ENCODE peak calls at places on chromosomes 3 and 15, in five cellular contexts. One of them, this sample, is unnamed.

GRCh38 chr3:179801263-179801662 is 148.4 kb downstream of the USP13 start:
- DNase-seq in sigmoid colon: no peak
- DNase-seq in CD14-positive monocyte: no peak
- DNase-seq in astrocyte of the cerebellum: peak
- DNase-seq in HFFc6: peak
- DNase-seq in this sample: no peak

GRCh38 chr3:158094917-158095301 is 11.3 kb downstream of the SHOX2 start:
- DNase-seq in astrocyte of the cerebellum: no peak
- DNase-seq in HFFc6: no peak
- DNase-seq in sigmoid colon: no peak
- DNase-seq in CD14-positive monocyte: no peak
- DNase-seq in this sample: no peak

GRCh38 chr3:143170043-143170442 is 50.5 kb downstream of the CHST2 start:
- DNase-seq in CD14-positive monocyte: no peak
- DNase-seq in sigmoid colon: no peak
- DNase-seq in HFFc6: no peak
- DNase-seq in astrocyte of the cerebellum: no peak
- DNase-seq in this sample: no peak

GRCh38 chr15:53359038-53359437 is 400.4 kb downstream of the WDR72 start:
- DNase-seq in CD14-positive monocyte: no peak
- DNase-seq in HFFc6: no peak
- DNase-seq in sigmoid colon: no peak
- DNase-seq in astrocyte of the cerebellum: no peak
- DNase-seq in this sample: no peak

GRCh38 chr3:61663728-61664492 is 102.5 kb downstream of the PTPRG start:
- DNase-seq in HFFc6: peak
- DNase-seq in sigmoid colon: no peak
- DNase-seq in astrocyte of the cerebellum: peak
- DNase-seq in CD14-positive monocyte: no peak
- DNase-seq in this sample: peak

GRCh38 chr15:88454867-88455810 is 12.0 kb downstream of the MRPL46 start:
- DNase-seq in astrocyte of the cerebellum: peak
- DNase-seq in sigmoid colon: peak
- DNase-seq in CD14-positive monocyte: no peak
- DNase-seq in HFFc6: peak
- DNase-seq in this sample: peak

GRCh38 chr3:1191061-1191460 is 98.2 kb downstream of the CNTN6 start:
- DNase-seq in CD14-positive monocyte: no peak
- DNase-seq in sigmoid colon: no peak
- DNase-seq in astrocyte of the cerebellum: no peak
- DNase-seq in HFFc6: no peak
- DNase-seq in this sample: no peak

GRCh38 chr15:69939513-69940440 is 157.9 kb downstream of the TLE3 start:
- DNase-seq in CD14-positive monocyte: no peak
- DNase-seq in astrocyte of the cerebellum: no peak
- DNase-seq in HFFc6: no peak
- DNase-seq in sigmoid colon: no peak
- DNase-seq in this sample: no peak

GRCh38 chr3:106458952-106459351 is 590.1 kb upstream of the CBLB start:
- DNase-seq in astrocyte of the cerebellum: no peak
- DNase-seq in sigmoid colon: no peak
- DNase-seq in CD14-positive monocyte: no peak
- DNase-seq in HFFc6: no peak
- DNase-seq in this sample: no peak

GRCh38 chr15:68430471-68431036 is 1.4 kb downstream of the ITGA11 start:
- DNase-seq in HFFc6: no peak
- DNase-seq in astrocyte of the cerebellum: no peak
- DNase-seq in CD14-positive monocyte: peak
- DNase-seq in sigmoid colon: no peak
- DNase-seq in this sample: no peak

GRCh38 chr3:64248247-64248646 is 23.0 kb upstream of the PRICKLE2 start:
- DNase-seq in HFFc6: no peak
- DNase-seq in astrocyte of the cerebellum: no peak
- DNase-seq in CD14-positive monocyte: no peak
- DNase-seq in sigmoid colon: no peak
- DNase-seq in this sample: no peak

GRCh38 chr3:156317457-156317856 is 197.1 kb downstream of the KCNAB1 start:
- DNase-seq in sigmoid colon: no peak
- DNase-seq in astrocyte of the cerebellum: no peak
- DNase-seq in HFFc6: peak
- DNase-seq in CD14-positive monocyte: no peak
- DNase-seq in this sample: peak

GRCh38 chr3:179068779-179069530 is 2.7 kb downstream of the ZMAT3 start:
- DNase-seq in CD14-positive monocyte: no peak
- DNase-seq in HFFc6: no peak
- DNase-seq in sigmoid colon: no peak
- DNase-seq in astrocyte of the cerebellum: no peak
- DNase-seq in this sample: no peak

GRCh38 chr3:9222049-9222448 is 27.4 kb downstream of the SRGAP3 start:
- DNase-seq in HFFc6: no peak
- DNase-seq in CD14-positive monocyte: no peak
- DNase-seq in astrocyte of the cerebellum: no peak
- DNase-seq in sigmoid colon: peak
- DNase-seq in this sample: no peak

GRCh38 chr3:179658584-179658983 is 5.7 kb downstream of the USP13 start:
- DNase-seq in CD14-positive monocyte: no peak
- DNase-seq in astrocyte of the cerebellum: no peak
- DNase-seq in HFFc6: no peak
- DNase-seq in sigmoid colon: no peak
- DNase-seq in this sample: no peak

GRCh38 chr3:116939091-116939490 is 229.5 kb downstream of the TUSC7 start:
- DNase-seq in CD14-positive monocyte: no peak
- DNase-seq in sigmoid colon: no peak
- DNase-seq in astrocyte of the cerebellum: no peak
- DNase-seq in HFFc6: no peak
- DNase-seq in this sample: no peak

GRCh38 chr3:190785047-190785446 is 77.4 kb downstream of the GMNC start:
- DNase-seq in astrocyte of the cerebellum: no peak
- DNase-seq in CD14-positive monocyte: no peak
- DNase-seq in sigmoid colon: no peak
- DNase-seq in HFFc6: no peak
- DNase-seq in this sample: no peak

GRCh38 chr3:98540346-98540745 is 8.6 kb downstream of the GPR15 start:
- DNase-seq in HFFc6: no peak
- DNase-seq in sigmoid colon: no peak
- DNase-seq in CD14-positive monocyte: no peak
- DNase-seq in astrocyte of the cerebellum: no peak
- DNase-seq in this sample: no peak

GRCh38 chr3:131454501-131454900 is 48.3 kb downstream of the MRPL3 start:
- DNase-seq in HFFc6: peak
- DNase-seq in astrocyte of the cerebellum: no peak
- DNase-seq in sigmoid colon: no peak
- DNase-seq in CD14-positive monocyte: no peak
- DNase-seq in this sample: no peak

GRCh38 chr15:83209333-83209732 is 1.7 kb upstream of the HDGFL3 start:
- DNase-seq in sigmoid colon: no peak
- DNase-seq in astrocyte of the cerebellum: no peak
- DNase-seq in CD14-positive monocyte: no peak
- DNase-seq in HFFc6: no peak
- DNase-seq in this sample: no peak

GRCh38 chr15:74781673-74782595 is at the start of gene CSK:
- DNase-seq in HFFc6: peak
- DNase-seq in astrocyte of the cerebellum: no peak
- DNase-seq in sigmoid colon: peak
- DNase-seq in CD14-positive monocyte: peak
- DNase-seq in this sample: no peak
- TF ChIP-seq CTCF in HFFc6: peak
- TF ChIP-seq CTCF in astrocyte of the cerebellum: peak
- TF ChIP-seq CTCF in sigmoid colon: peak
- TF ChIP-seq CTCF in CD14-positive monocyte: peak
- TF ChIP-seq CTCF in this sample: peak

GRCh38 chr3:14780927-14781507 is 37.7 kb upstream of the FGD5 start:
- DNase-seq in astrocyte of the cerebellum: no peak
- DNase-seq in HFFc6: peak
- DNase-seq in CD14-positive monocyte: no peak
- DNase-seq in sigmoid colon: peak
- DNase-seq in this sample: no peak
- TF ChIP-seq CTCF in astrocyte of the cerebellum: peak
- TF ChIP-seq CTCF in HFFc6: peak
- TF ChIP-seq CTCF in CD14-positive monocyte: peak
- TF ChIP-seq CTCF in sigmoid colon: peak
- TF ChIP-seq CTCF in this sample: peak

GRCh38 chr15:77819841-77820728 is 187.4 kb upstream of the LINGO1 start:
- DNase-seq in HFFc6: no peak
- DNase-seq in CD14-positive monocyte: no peak
- DNase-seq in sigmoid colon: no peak
- DNase-seq in astrocyte of the cerebellum: no peak
- DNase-seq in this sample: no peak
- TF ChIP-seq CTCF in HFFc6: peak
- TF ChIP-seq CTCF in CD14-positive monocyte: no peak
- TF ChIP-seq CTCF in sigmoid colon: no peak
- TF ChIP-seq CTCF in astrocyte of the cerebellum: peak
- TF ChIP-seq CTCF in this sample: peak

DNA sequence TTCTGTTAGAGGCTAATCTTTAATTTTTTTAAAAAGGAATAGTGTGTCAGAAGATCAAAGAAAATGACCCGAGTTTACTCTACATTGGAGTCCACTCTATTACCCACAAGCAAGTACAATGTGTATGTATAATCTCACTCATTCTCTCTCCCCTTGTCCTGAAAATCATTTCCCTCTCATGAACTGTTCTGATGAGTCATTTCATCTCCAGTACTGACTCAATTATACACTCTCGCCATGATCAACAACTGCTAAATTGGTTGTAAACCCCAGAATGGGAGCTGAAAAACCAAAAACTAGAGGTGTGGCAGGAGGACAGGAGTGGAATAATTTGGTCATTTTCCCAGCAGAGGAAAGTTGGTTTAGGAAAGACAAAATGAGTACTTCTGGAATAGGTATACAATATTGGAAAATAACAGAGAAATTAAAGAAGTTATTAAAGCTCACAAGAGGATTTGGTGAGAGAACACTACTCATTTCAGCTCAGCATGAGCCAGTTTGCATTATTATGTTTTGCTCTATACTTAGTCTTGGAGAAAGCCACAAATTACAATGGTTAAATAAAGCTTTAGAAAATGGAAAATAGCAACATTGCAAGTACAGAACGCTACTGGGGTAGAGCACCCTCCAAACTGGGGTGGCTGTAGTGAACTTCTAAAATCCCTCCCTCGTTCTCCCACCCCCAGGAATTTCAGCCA is 144.3 kb upstream of the PFN2 start:
- DNase-seq in sigmoid colon: no peak
- DNase-seq in CD14-positive monocyte: no peak
- DNase-seq in astrocyte of the cerebellum: no peak
- DNase-seq in HFFc6: peak
- DNase-seq in this sample: no peak
- TF ChIP-seq CTCF in sigmoid colon: no peak
- TF ChIP-seq CTCF in CD14-positive monocyte: no peak
- TF ChIP-seq CTCF in astrocyte of the cerebellum: no peak
- TF ChIP-seq CTCF in HFFc6: no peak
- TF ChIP-seq CTCF in this sample: no peak

GRCh38 chr3:114299421-114299820 is 5.6 kb downstream of the TIGIT start:
- DNase-seq in CD14-positive monocyte: no peak
- DNase-seq in astrocyte of the cerebellum: no peak
- DNase-seq in HFFc6: peak
- DNase-seq in sigmoid colon: no peak
- DNase-seq in this sample: peak
- TF ChIP-seq CTCF in CD14-positive monocyte: peak
- TF ChIP-seq CTCF in astrocyte of the cerebellum: peak
- TF ChIP-seq CTCF in HFFc6: peak
- TF ChIP-seq CTCF in sigmoid colon: no peak
- TF ChIP-seq CTCF in this sample: peak

DNA sequence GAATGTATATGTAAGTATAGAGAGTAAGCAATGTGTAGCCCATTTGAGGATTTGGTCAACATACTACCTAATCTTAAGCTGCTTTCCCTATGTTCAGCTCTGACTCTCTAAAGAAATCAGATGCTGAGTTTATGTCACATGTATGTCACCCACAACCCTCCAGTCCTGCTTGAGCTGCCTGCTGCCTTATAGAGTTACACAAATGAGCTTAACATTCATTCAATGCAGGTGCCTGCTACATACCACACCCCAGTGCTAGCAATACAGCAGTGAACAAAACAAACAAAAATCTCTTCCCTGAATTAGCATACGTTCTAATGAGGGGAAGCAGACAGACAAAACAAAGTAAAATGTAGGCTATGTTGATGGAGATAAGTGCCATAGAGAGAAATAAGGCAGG is 93.0 kb downstream of the HHLA2 start:
- DNase-seq in astrocyte of the cerebellum: no peak
- DNase-seq in HFFc6: no peak
- DNase-seq in sigmoid colon: no peak
- DNase-seq in CD14-positive monocyte: no peak
- DNase-seq in this sample: no peak
- TF ChIP-seq CTCF in astrocyte of the cerebellum: no peak
- TF ChIP-seq CTCF in HFFc6: no peak
- TF ChIP-seq CTCF in sigmoid colon: no peak
- TF ChIP-seq CTCF in CD14-positive monocyte: no peak
- TF ChIP-seq CTCF in this sample: no peak

GRCh38 chr3:45932112-45932511 is 11.2 kb upstream of the CXCR6 start:
- DNase-seq in CD14-positive monocyte: peak
- DNase-seq in astrocyte of the cerebellum: no peak
- DNase-seq in HFFc6: no peak
- DNase-seq in sigmoid colon: peak
- DNase-seq in this sample: no peak
- TF ChIP-seq CTCF in CD14-positive monocyte: no peak
- TF ChIP-seq CTCF in astrocyte of the cerebellum: no peak
- TF ChIP-seq CTCF in HFFc6: no peak
- TF ChIP-seq CTCF in sigmoid colon: no peak
- TF ChIP-seq CTCF in this sample: no peak

GRCh38 chr3:172678068-172678467 is 32.8 kb downstream of the NCEH1 start:
- DNase-seq in HFFc6: peak
- DNase-seq in CD14-positive monocyte: no peak
- DNase-seq in sigmoid colon: no peak
- DNase-seq in astrocyte of the cerebellum: no peak
- DNase-seq in this sample: no peak
- TF ChIP-seq CTCF in HFFc6: no peak
- TF ChIP-seq CTCF in CD14-positive monocyte: no peak
- TF ChIP-seq CTCF in sigmoid colon: no peak
- TF ChIP-seq CTCF in astrocyte of the cerebellum: no peak
- TF ChIP-seq CTCF in this sample: no peak

GRCh38 chr3:188051801-188052228 is 102.1 kb upstream of the LPP start:
- DNase-seq in CD14-positive monocyte: no peak
- DNase-seq in sigmoid colon: peak
- DNase-seq in HFFc6: no peak
- DNase-seq in astrocyte of the cerebellum: no peak
- DNase-seq in this sample: no peak

GRCh38 chr3:188052966-188053340 is 101.0 kb upstream of the LPP start:
- DNase-seq in astrocyte of the cerebellum: no peak
- DNase-seq in sigmoid colon: no peak
- DNase-seq in CD14-positive monocyte: no peak
- DNase-seq in HFFc6: no peak
- DNase-seq in this sample: no peak

GRCh38 chr3:188049890-188050530 is 103.9 kb upstream of the LPP start:
- DNase-seq in astrocyte of the cerebellum: no peak
- DNase-seq in CD14-positive monocyte: no peak
- DNase-seq in HFFc6: no peak
- DNase-seq in sigmoid colon: no peak
- DNase-seq in this sample: no peak

GRCh38 chr3:188053710-188054379 is 100.1 kb upstream of the LPP start:
- DNase-seq in CD14-positive monocyte: no peak
- DNase-seq in sigmoid colon: no peak
- DNase-seq in astrocyte of the cerebellum: no peak
- DNase-seq in HFFc6: no peak
- DNase-seq in this sample: no peak

GRCh38 chr3:188052229-188052965 is 101.6 kb upstream of the LPP start:
- DNase-seq in astrocyte of the cerebellum: no peak
- DNase-seq in sigmoid colon: peak
- DNase-seq in HFFc6: no peak
- DNase-seq in CD14-positive monocyte: no peak
- DNase-seq in this sample: no peak
- TF ChIP-seq CTCF in astrocyte of the cerebellum: no peak
- TF ChIP-seq CTCF in sigmoid colon: peak
- TF ChIP-seq CTCF in HFFc6: no peak
- TF ChIP-seq CTCF in CD14-positive monocyte: no peak
- TF ChIP-seq CTCF in this sample: no peak